ENCODE peak calls at places on chromosomes 16 and 17, in five cellular contexts. G is mesenchymal stem cell, A is GM23248, S is Karpas-422, L is trophoblast cell. J is an unnamed sample.

GRCh38 chr16:24748242-24748641 is 18.8 kb downstream of the TNRC6A start:
- DNase-seq in L (peak; percentile 15), S (no peak), A (peak; percentile 93), G (peak; percentile 91), J (no peak)

GRCh38 chr16:89442990-89443726 is 47.2 kb downstream of the ANKRD11 start:
- DNase-seq in G (peak; percentile 60), A (peak; percentile 74), L (peak; percentile 94), S (no peak), J (no peak)

GRCh38 chr16:1561266-1561665 is 27.8 kb downstream of the TMEM204 start:
- DNase-seq in L (no peak), G (no peak), A (no peak), S (no peak), J (no peak)

GRCh38 chr17:45221081-45221996 is at the start of gene FMNL1:
- DNase-seq in G (no peak), S (no peak), A (peak; percentile 48), L (no peak), J (peak; percentile 74)

GRCh38 chr17:28405632-28406477 is at the start of gene SLC46A1:
- DNase-seq in L (peak; percentile 56), A (peak; percentile 67), S (peak; percentile 85), G (peak; percentile 22), J (no peak)

GRCh38 chr17:73865825-73866224 is 221.6 kb upstream of the SDK2 start:
- DNase-seq in G (no peak), A (no peak), L (no peak), S (no peak), J (no peak)

GRCh38 chr17:39461911-39462641 is 790 bp downstream of the CDK12 start:
- DNase-seq in S (no peak), A (peak; percentile 86), G (peak; percentile 85), L (peak; percentile 29), J (peak; percentile 74)

GRCh38 chr16:30786115-30786935 is 680 bp downstream of the ZNF629 start:
- DNase-seq in G (peak; percentile 85), L (no peak), S (no peak), A (peak; percentile 95), J (peak; percentile 35)

GRCh38 chr16:88516666-88517065 is 53.5 kb upstream of the ZC3H18 start:
- DNase-seq in A (no peak), G (no peak), S (no peak), L (no peak), J (no peak)

GRCh38 chr16:30434852-30435251 is 5.0 kb upstream of the DCTPP1 start:
- DNase-seq in G (no peak), L (no peak), S (no peak), A (no peak), J (no peak)

GRCh38 chr16:75653926-75654325 is 6.4 kb downstream of the TERF2IP start:
- DNase-seq in L (no peak), G (no peak), S (peak; percentile 80), A (peak; percentile 70), J (no peak)

GRCh38 chr17:31610301-31610910 is 218.9 kb downstream of the RAB11FIP4 start:
- DNase-seq in A (no peak), L (no peak), G (no peak), S (peak; percentile 37), J (no peak)

GRCh38 chr16:82653550-82654511 is 27.1 kb downstream of the CDH13 start:
- DNase-seq in S (peak; percentile 56), G (peak; percentile 97), L (no peak), A (peak; percentile 91), J (peak; percentile 19)

GRCh38 chr16:26058326-26058725 is 366.6 kb downstream of the HS3ST4 start:
- DNase-seq in G (no peak), L (no peak), A (no peak), S (no peak), J (no peak)

GRCh38 chr16:70470927-70471341 is 16.5 kb downstream of the FCSK start:
- DNase-seq in A (peak; percentile 28), L (no peak), G (peak; percentile 30), S (no peak), J (no peak)

GRCh38 chr16:49681449-49681848 is 174.5 kb downstream of the ZNF423 start:
- DNase-seq in G (no peak), A (no peak), S (no peak), L (no peak), J (no peak)

GRCh38 chr17:75430159-75430748 is 24.8 kb upstream of the GRB2 start:
- DNase-seq in A (no peak), L (peak; percentile 73), G (peak; percentile 35), S (no peak), J (no peak)

GRCh38 chr17:50210249-50211225 is 9.1 kb upstream of the COL1A1 start:
- DNase-seq in S (no peak), L (no peak), G (peak; percentile 100), A (peak; percentile 97), J (no peak)
- H3K4me1 ChIP-seq in S (no peaks in the 10 kb centered on the region), L (peaks cover 56% of the 10 kb centered on the region), G (peaks cover 57% of the 10 kb centered on the region), A (peaks cover 84% of the 10 kb centered on the region), J (no peaks in the 10 kb centered on the region)

DNA sequence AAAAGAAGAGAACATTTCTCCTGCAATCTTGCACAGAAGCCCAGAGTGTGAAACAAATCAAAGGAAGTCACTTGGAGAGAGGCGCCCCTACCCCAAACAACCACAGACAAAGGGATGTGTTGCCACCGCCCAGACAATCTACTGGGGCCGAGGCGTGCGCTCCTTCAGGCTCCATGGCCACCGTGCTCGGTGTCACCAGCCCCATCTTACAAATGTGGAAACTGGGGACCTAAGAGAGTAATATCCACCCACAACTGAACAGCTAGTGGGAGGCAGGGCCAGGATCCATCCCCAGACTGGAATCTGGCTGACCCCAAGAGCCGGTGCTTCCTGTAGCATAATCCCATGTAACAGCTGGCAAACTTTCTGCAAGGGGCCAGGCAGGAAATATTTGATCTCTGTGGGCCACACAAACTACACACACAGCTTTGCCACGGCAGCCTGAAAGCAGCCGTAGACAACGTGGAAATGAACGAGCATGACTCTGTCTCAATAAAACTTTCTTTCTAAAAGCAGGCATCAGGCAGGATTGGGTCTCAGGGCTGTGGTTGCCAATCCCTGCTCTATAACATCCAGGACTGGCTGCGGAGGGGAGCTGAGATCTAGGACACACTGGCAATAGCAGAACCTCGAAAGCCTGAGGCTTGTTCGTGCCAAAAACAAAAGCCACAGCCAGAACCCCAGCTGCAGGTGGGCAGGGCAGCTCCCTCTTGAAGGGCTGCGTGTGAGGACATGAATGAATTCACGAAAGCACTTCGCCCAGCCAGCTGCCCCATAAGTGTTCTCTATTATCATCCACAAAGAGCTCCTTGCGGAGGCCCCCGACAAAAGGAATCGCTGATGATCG is 26.6 kb upstream of the GINS2 start:
- DNase-seq in G (peak; percentile 57), S (no peak), L (no peak), A (no peak), J (peak; percentile 10)
- H3K9ac ChIP-seq in G (peak overlapping the region; percentile 29), S (no peak overlapping the region), L (no peak overlapping the region), A (no peak overlapping the region), J (no peak overlapping the region)

GRCh38 chr17:77160877-77161530 is 20.2 kb downstream of the SEC14L1 start:
- DNase-seq in A (peak; percentile 41), L (no peak), G (no peak), S (no peak), J (no peak)

GRCh38 chr17:77163001-77163400 is 22.2 kb downstream of the SEC14L1 start:
- DNase-seq in S (no peak), G (no peak), A (no peak), L (no peak), J (no peak)

GRCh38 chr17:77163521-77164280 is 22.9 kb downstream of the SEC14L1 start:
- DNase-seq in G (no peak), A (no peak), L (no peak), S (no peak), J (no peak)

GRCh38 chr17:77161953-77162352 is 21.2 kb downstream of the SEC14L1 start:
- DNase-seq in G (no peak), S (no peak), L (no peak), A (no peak), J (no peak)

GRCh38 chr17:77160032-77160876 is 19.5 kb downstream of the SEC14L1 start:
- DNase-seq in S (no peak), L (no peak), A (no peak), G (peak; percentile 13), J (no peak)
- H3K4me1 ChIP-seq in S (peaks cover 42% of the 10 kb centered on the region), L (peaks cover 4% of the 10 kb centered on the region), A (peaks cover 12% of the 10 kb centered on the region), G (peaks cover 17% of the 10 kb centered on the region), J (no peaks in the 10 kb centered on the region)

GRCh38 chr17:1375615-1376014 is 24.4 kb downstream of the YWHAE start:
- DNase-seq in S (no peak), A (no peak), G (no peak), L (no peak), J (no peak)
- H3K9ac ChIP-seq in S (no peak overlapping the region), A (no peak overlapping the region), G (peak overlapping the region; percentile 16), L (no peak overlapping the region), J (no peak overlapping the region)